ENCODE peak calls at places on chromosomes 5 and 9, in ten cellular contexts. W is K562, H is HepG2, N is stomach, B is SK-N-SH, Z is transverse colon, I is upper lobe of left lung, F is esophagus muscularis mucosa, U is suprapubic skin, L is H1. D is an unnamed sample.

GRCh38 chr9:21121595-21122251 is 19.9 kb downstream of the IFNW1 start:
- DNase-seq in L (no peak), U (no peak), H (no peak), N (no peak), I (no peak), Z (no peak), B (no peak), F (no peak), W (no peak), D (no peak)

GRCh38 chr9:121204121-121204520 is 2.5 kb upstream of the RAB14 start:
- DNase-seq in I (no peak), W (no peak), H (peak; percentile 65), N (no peak), L (no peak), F (no peak), B (no peak), U (no peak), Z (no peak), D (no peak)

GRCh38 chr5:78277715-78278114 is 16.8 kb downstream of the AP3B1 start:
- DNase-seq in W (no peak), Z (no peak), U (no peak), F (no peak), B (no peak), I (no peak), L (no peak), N (no peak), H (no peak), D (no peak)

GRCh38 chr5:17216974-17217325 is 481 bp upstream of the BASP1 start:
- DNase-seq in F (no peak), L (no peak), I (no peak), W (no peak), B (no peak), N (no peak), H (no peak), U (no peak), Z (no peak), D (no peak)

GRCh38 chr9:77097335-77097734 is 77.9 kb downstream of the FOXB2 start:
- DNase-seq in Z (no peak), U (no peak), I (no peak), L (no peak), B (no peak), F (no peak), N (no peak), H (no peak), W (no peak), D (no peak)

GRCh38 chr9:93857528-93857927 is 97.6 kb downstream of the BARX1 start:
- DNase-seq in W (no peak), F (peak; percentile 79), L (no peak), I (no peak), N (no peak), Z (no peak), B (no peak), H (no peak), U (no peak), D (no peak)

GRCh38 chr9:135980926-135981630 is 19.9 kb upstream of the UBAC1 start:
- DNase-seq in H (no peak), N (no peak), L (no peak), W (no peak), U (no peak), B (no peak), F (no peak), I (no peak), Z (no peak), D (no peak)

GRCh38 chr9:98575379-98576346 is 133.1 kb downstream of the GABBR2 start:
- DNase-seq in Z (no peak), L (no peak), W (peak; percentile 89), H (no peak), U (no peak), F (no peak), B (no peak), N (peak; percentile 19), I (no peak), D (no peak)

GRCh38 chr5:80763211-80763610 is 108.4 kb upstream of the DHFR start:
- DNase-seq in Z (no peak), F (no peak), U (no peak), B (no peak), N (no peak), H (no peak), L (no peak), I (no peak), W (no peak), D (no peak)

GRCh38 chr9:1222511-1222910 is 172.4 kb downstream of the DMRT2 start:
- DNase-seq in L (no peak), F (no peak), Z (no peak), H (no peak), W (no peak), B (no peak), U (no peak), I (no peak), N (no peak), D (no peak)

GRCh38 chr5:130885027-130885426 is 280.0 kb downstream of the HINT1 start:
- DNase-seq in Z (peak; percentile 54), W (no peak), U (no peak), L (no peak), I (no peak), H (peak; percentile 21), N (no peak), F (no peak), B (no peak), D (no peak)

GRCh38 chr5:155434681-155435080 is 421.1 kb downstream of the KIF4B start:
- DNase-seq in W (no peak), B (no peak), F (no peak), I (no peak), Z (no peak), L (no peak), N (no peak), H (no peak), U (no peak), D (no peak)
- TF ChIP-seq EP300 in W (no peak), B (no peak), F (no peak), I (no peak), Z (no peak), L (no peak), N (no peak), H (no peak), U (no peak), D (no peak)

GRCh38 chr5:72108200-72109050 is 1.1 kb downstream of the MAP1B start:
- DNase-seq in I (peak; percentile 30), B (peak; percentile 82), Z (peak; percentile 36), W (peak; percentile 88), F (no peak), U (peak; percentile 87), H (peak; percentile 34), N (no peak), L (no peak), D (peak; percentile 85)
- TF ChIP-seq POLR2AphosphoS5 in I (peak; percentile 59), B (peak; percentile 60), Z (peak; percentile 49), W (peak; percentile 42), F (peak; percentile 84), U (no peak), H (no peak), N (peak; percentile 52), L (peak; percentile 15), D (peak; percentile 74)

GRCh38 chr5:61371474-61371873 is 39.4 kb downstream of the ZSWIM6 start:
- DNase-seq in U (no peak), Z (no peak), I (no peak), H (no peak), F (no peak), B (no peak), N (no peak), W (no peak), L (no peak), D (no peak)
- TF ChIP-seq EP300 in U (no peak), Z (no peak), I (no peak), H (no peak), F (no peak), B (no peak), N (no peak), W (no peak), L (no peak), D (no peak)

DNA sequence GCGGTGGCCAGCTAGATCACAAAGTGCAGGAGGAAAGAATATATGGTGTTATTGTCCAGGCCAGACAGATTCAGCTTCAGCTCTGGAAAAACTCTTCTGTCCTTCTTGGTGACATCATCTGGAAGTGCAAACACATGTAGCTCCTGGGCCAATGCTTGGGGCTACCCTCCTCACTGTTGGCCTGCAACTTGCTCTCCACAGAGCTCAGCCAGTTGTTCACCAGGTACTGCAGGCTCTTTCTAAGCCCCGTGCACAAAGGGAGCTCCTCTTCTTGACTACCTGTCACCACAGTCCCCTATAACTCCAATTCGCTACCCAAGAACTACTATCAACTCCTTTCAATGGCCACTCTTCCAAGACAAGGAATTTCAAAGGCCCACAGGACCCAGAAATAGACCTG is 1175.9 kb upstream of the CDH9 start:
- DNase-seq in U (no peak), H (no peak), F (no peak), L (no peak), B (no peak), I (no peak), Z (no peak), W (no peak), N (no peak), D (no peak)
- TF ChIP-seq POLR2AphosphoS5 in U (no peak), H (no peak), F (no peak), L (no peak), B (no peak), I (no peak), Z (no peak), W (no peak), N (no peak), D (no peak)

GRCh38 chr9:22683393-22684075 is 236.9 kb downstream of the DMRTA1 start:
- DNase-seq in W (no peak), Z (no peak), F (no peak), U (no peak), N (no peak), L (no peak), B (no peak), H (no peak), I (no peak), D (no peak)
- TF ChIP-seq EP300 in W (no peak), Z (no peak), F (no peak), U (no peak), N (no peak), L (no peak), B (no peak), H (no peak), I (no peak), D (no peak)

GRCh38 chr5:3825888-3826465 is 230.3 kb downstream of the IRX1 start:
- DNase-seq in B (no peak), Z (no peak), W (no peak), I (no peak), N (no peak), H (no peak), U (no peak), L (no peak), F (no peak), D (no peak)
- TF ChIP-seq POLR2AphosphoS5 in B (no peak), Z (no peak), W (no peak), I (no peak), N (no peak), H (no peak), U (no peak), L (no peak), F (no peak), D (no peak)

GRCh38 chr5:127562252-127562651 is 44.8 kb downstream of the PRRC1 start:
- DNase-seq in F (no peak), Z (no peak), N (no peak), W (peak; percentile 12), B (peak; percentile 25), L (no peak), H (peak; percentile 16), I (no peak), U (no peak), D (no peak)
- TF ChIP-seq EP300 in F (no peak), Z (no peak), N (no peak), W (no peak), B (no peak), L (no peak), H (no peak), I (no peak), U (no peak), D (no peak)

GRCh38 chr9:116566677-116567488 is 120.2 kb upstream of the TRIM32 start:
- DNase-seq in Z (no peak), U (no peak), F (no peak), H (peak; percentile 96), N (peak; percentile 35), I (peak; percentile 32), B (no peak), L (no peak), W (no peak), D (no peak)
- TF ChIP-seq POLR2AphosphoS5 in Z (no peak), U (no peak), F (no peak), H (no peak), N (peak; percentile 4), I (no peak), B (no peak), L (no peak), W (no peak), D (no peak)

D was measured in sigmoid colon.